ENCODE peak calls at places on chromosomes 16 and 17, in ten cellular contexts. One of them, this sample, is unnamed.

GRCh38 chr16:49023095-49023494 is 258.5 kb downstream of the CBLN1 start:
- DNase-seq in stimulated activated CD4-positive, alpha-beta T cell treated with anti-CD3 and anti-CD28 coated beads, Interleukin-1b, Interleukin-23, amount 100 ng/mL, for 24 hours: no peak
- DNase-seq in GM12891: no peak
- DNase-seq in CD8-positive, alpha-beta T cell: no peak
- DNase-seq in T follicular helper cell: no peak
- DNase-seq in non-pigmented ciliary epithelial cell: no peak
- DNase-seq in NCI-H2107: no peak
- DNase-seq in activated T-helper 1 cell treated with Interleukin-2 at 50 U/mL for 16 hours: no peak
- DNase-seq in body of pancreas: no peak
- DNase-seq in activated CD8-positive, alpha-beta T cell treated with anti-CD3 and anti-CD28 coated beads for 36 hours: no peak
- DNase-seq in this sample: no peak

GRCh38 chr17:40371261-40371929 is 6.9 kb upstream of the GJD3 start:
- DNase-seq in stimulated activated CD4-positive, alpha-beta T cell treated with anti-CD3 and anti-CD28 coated beads, Interleukin-1b, Interleukin-23, amount 100 ng/mL, for 24 hours: no peak
- DNase-seq in GM12891: no peak
- DNase-seq in CD8-positive, alpha-beta T cell: no peak
- DNase-seq in T follicular helper cell: no peak
- DNase-seq in non-pigmented ciliary epithelial cell: no peak
- DNase-seq in NCI-H2107: no peak
- DNase-seq in activated T-helper 1 cell treated with Interleukin-2 at 50 U/mL for 16 hours: no peak
- DNase-seq in body of pancreas: no peak
- DNase-seq in activated CD8-positive, alpha-beta T cell treated with anti-CD3 and anti-CD28 coated beads for 36 hours: peak; percentile 54
- DNase-seq in this sample: no peak

GRCh38 chr17:58969156-58969555 is 137.5 kb downstream of the TRIM37 start:
- DNase-seq in stimulated activated CD4-positive, alpha-beta T cell treated with anti-CD3 and anti-CD28 coated beads, Interleukin-1b, Interleukin-23, amount 100 ng/mL, for 24 hours: no peak
- DNase-seq in GM12891: no peak
- DNase-seq in CD8-positive, alpha-beta T cell: no peak
- DNase-seq in T follicular helper cell: no peak
- DNase-seq in non-pigmented ciliary epithelial cell: no peak
- DNase-seq in NCI-H2107: peak; percentile 53
- DNase-seq in activated T-helper 1 cell treated with Interleukin-2 at 50 U/mL for 16 hours: no peak
- DNase-seq in body of pancreas: no peak
- DNase-seq in activated CD8-positive, alpha-beta T cell treated with anti-CD3 and anti-CD28 coated beads for 36 hours: no peak
- DNase-seq in this sample: no peak

GRCh38 chr16:10419701-10420100 is 33.8 kb downstream of the ATF7IP2 start:
- DNase-seq in stimulated activated CD4-positive, alpha-beta T cell treated with anti-CD3 and anti-CD28 coated beads, Interleukin-1b, Interleukin-23, amount 100 ng/mL, for 24 hours: no peak
- DNase-seq in GM12891: no peak
- DNase-seq in CD8-positive, alpha-beta T cell: no peak
- DNase-seq in T follicular helper cell: no peak
- DNase-seq in non-pigmented ciliary epithelial cell: no peak
- DNase-seq in NCI-H2107: no peak
- DNase-seq in activated T-helper 1 cell treated with Interleukin-2 at 50 U/mL for 16 hours: no peak
- DNase-seq in body of pancreas: no peak
- DNase-seq in activated CD8-positive, alpha-beta T cell treated with anti-CD3 and anti-CD28 coated beads for 36 hours: no peak
- DNase-seq in this sample: no peak

GRCh38 chr17:39738568-39738901 is 797 bp downstream of the GRB7 start:
- DNase-seq in stimulated activated CD4-positive, alpha-beta T cell treated with anti-CD3 and anti-CD28 coated beads, Interleukin-1b, Interleukin-23, amount 100 ng/mL, for 24 hours: no peak
- DNase-seq in GM12891: peak; percentile 70
- DNase-seq in CD8-positive, alpha-beta T cell: peak; percentile 81
- DNase-seq in T follicular helper cell: peak; percentile 46
- DNase-seq in non-pigmented ciliary epithelial cell: no peak
- DNase-seq in NCI-H2107: no peak
- DNase-seq in activated T-helper 1 cell treated with Interleukin-2 at 50 U/mL for 16 hours: no peak
- DNase-seq in body of pancreas: peak; percentile 66
- DNase-seq in activated CD8-positive, alpha-beta T cell treated with anti-CD3 and anti-CD28 coated beads for 36 hours: peak; percentile 80
- DNase-seq in this sample: no peak

GRCh38 chr17:74860229-74860998 is 729 bp upstream of the GRIN2C start:
- DNase-seq in stimulated activated CD4-positive, alpha-beta T cell treated with anti-CD3 and anti-CD28 coated beads, Interleukin-1b, Interleukin-23, amount 100 ng/mL, for 24 hours: no peak
- DNase-seq in GM12891: no peak
- DNase-seq in CD8-positive, alpha-beta T cell: no peak
- DNase-seq in T follicular helper cell: no peak
- DNase-seq in non-pigmented ciliary epithelial cell: no peak
- DNase-seq in NCI-H2107: no peak
- DNase-seq in activated T-helper 1 cell treated with Interleukin-2 at 50 U/mL for 16 hours: no peak
- DNase-seq in body of pancreas: no peak
- DNase-seq in activated CD8-positive, alpha-beta T cell treated with anti-CD3 and anti-CD28 coated beads for 36 hours: peak; percentile 41
- DNase-seq in this sample: no peak

GRCh38 chr16:91484-91883 is 13.5 kb downstream of the MPG start:
- DNase-seq in stimulated activated CD4-positive, alpha-beta T cell treated with anti-CD3 and anti-CD28 coated beads, Interleukin-1b, Interleukin-23, amount 100 ng/mL, for 24 hours: no peak
- DNase-seq in GM12891: no peak
- DNase-seq in CD8-positive, alpha-beta T cell: no peak
- DNase-seq in T follicular helper cell: no peak
- DNase-seq in non-pigmented ciliary epithelial cell: no peak
- DNase-seq in NCI-H2107: peak; percentile 87
- DNase-seq in activated T-helper 1 cell treated with Interleukin-2 at 50 U/mL for 16 hours: no peak
- DNase-seq in body of pancreas: no peak
- DNase-seq in activated CD8-positive, alpha-beta T cell treated with anti-CD3 and anti-CD28 coated beads for 36 hours: no peak
- DNase-seq in this sample: no peak

GRCh38 chr16:79150626-79151025 is 449.9 kb downstream of the MAF start:
- DNase-seq in stimulated activated CD4-positive, alpha-beta T cell treated with anti-CD3 and anti-CD28 coated beads, Interleukin-1b, Interleukin-23, amount 100 ng/mL, for 24 hours: no peak
- DNase-seq in GM12891: no peak
- DNase-seq in CD8-positive, alpha-beta T cell: no peak
- DNase-seq in T follicular helper cell: no peak
- DNase-seq in non-pigmented ciliary epithelial cell: no peak
- DNase-seq in NCI-H2107: no peak
- DNase-seq in activated T-helper 1 cell treated with Interleukin-2 at 50 U/mL for 16 hours: no peak
- DNase-seq in body of pancreas: no peak
- DNase-seq in activated CD8-positive, alpha-beta T cell treated with anti-CD3 and anti-CD28 coated beads for 36 hours: no peak
- DNase-seq in this sample: no peak

GRCh38 chr16:4133897-4134372 is 17.7 kb upstream of the ADCY9 start:
- DNase-seq in stimulated activated CD4-positive, alpha-beta T cell treated with anti-CD3 and anti-CD28 coated beads, Interleukin-1b, Interleukin-23, amount 100 ng/mL, for 24 hours: no peak
- DNase-seq in GM12891: no peak
- DNase-seq in CD8-positive, alpha-beta T cell: no peak
- DNase-seq in T follicular helper cell: no peak
- DNase-seq in non-pigmented ciliary epithelial cell: no peak
- DNase-seq in NCI-H2107: no peak
- DNase-seq in activated T-helper 1 cell treated with Interleukin-2 at 50 U/mL for 16 hours: no peak
- DNase-seq in body of pancreas: no peak
- DNase-seq in activated CD8-positive, alpha-beta T cell treated with anti-CD3 and anti-CD28 coated beads for 36 hours: no peak
- DNase-seq in this sample: no peak

GRCh38 chr17:50127661-50128361 is 2.1 kb downstream of the SAMD14 start:
- DNase-seq in stimulated activated CD4-positive, alpha-beta T cell treated with anti-CD3 and anti-CD28 coated beads, Interleukin-1b, Interleukin-23, amount 100 ng/mL, for 24 hours: no peak
- DNase-seq in GM12891: no peak
- DNase-seq in CD8-positive, alpha-beta T cell: no peak
- DNase-seq in T follicular helper cell: no peak
- DNase-seq in non-pigmented ciliary epithelial cell: no peak
- DNase-seq in NCI-H2107: no peak
- DNase-seq in activated T-helper 1 cell treated with Interleukin-2 at 50 U/mL for 16 hours: no peak
- DNase-seq in body of pancreas: no peak
- DNase-seq in activated CD8-positive, alpha-beta T cell treated with anti-CD3 and anti-CD28 coated beads for 36 hours: no peak
- DNase-seq in this sample: no peak

GRCh38 chr16:8187782-8188372 is 402.4 kb downstream of the TMEM114 start:
- DNase-seq in stimulated activated CD4-positive, alpha-beta T cell treated with anti-CD3 and anti-CD28 coated beads, Interleukin-1b, Interleukin-23, amount 100 ng/mL, for 24 hours: no peak
- DNase-seq in GM12891: no peak
- DNase-seq in CD8-positive, alpha-beta T cell: no peak
- DNase-seq in T follicular helper cell: no peak
- DNase-seq in non-pigmented ciliary epithelial cell: no peak
- DNase-seq in NCI-H2107: no peak
- DNase-seq in activated T-helper 1 cell treated with Interleukin-2 at 50 U/mL for 16 hours: no peak
- DNase-seq in body of pancreas: no peak
- DNase-seq in activated CD8-positive, alpha-beta T cell treated with anti-CD3 and anti-CD28 coated beads for 36 hours: no peak
- DNase-seq in this sample: no peak

GRCh38 chr16:4870138-4870671 is 22.9 kb downstream of the UBN1 start:
- DNase-seq in stimulated activated CD4-positive, alpha-beta T cell treated with anti-CD3 and anti-CD28 coated beads, Interleukin-1b, Interleukin-23, amount 100 ng/mL, for 24 hours: no peak
- DNase-seq in GM12891: no peak
- DNase-seq in CD8-positive, alpha-beta T cell: no peak
- DNase-seq in T follicular helper cell: no peak
- DNase-seq in non-pigmented ciliary epithelial cell: no peak
- DNase-seq in NCI-H2107: no peak
- DNase-seq in activated T-helper 1 cell treated with Interleukin-2 at 50 U/mL for 16 hours: no peak
- DNase-seq in body of pancreas: no peak
- DNase-seq in activated CD8-positive, alpha-beta T cell treated with anti-CD3 and anti-CD28 coated beads for 36 hours: no peak
- DNase-seq in this sample: peak; percentile 67

GRCh38 chr16:48054881-48055601 is 100.8 kb downstream of the ABCC12 start:
- DNase-seq in stimulated activated CD4-positive, alpha-beta T cell treated with anti-CD3 and anti-CD28 coated beads, Interleukin-1b, Interleukin-23, amount 100 ng/mL, for 24 hours: no peak
- DNase-seq in GM12891: peak; percentile 38
- DNase-seq in CD8-positive, alpha-beta T cell: no peak
- DNase-seq in T follicular helper cell: no peak
- DNase-seq in non-pigmented ciliary epithelial cell: peak; percentile 35
- DNase-seq in NCI-H2107: no peak
- DNase-seq in activated T-helper 1 cell treated with Interleukin-2 at 50 U/mL for 16 hours: no peak
- DNase-seq in body of pancreas: peak; percentile 47
- DNase-seq in activated CD8-positive, alpha-beta T cell treated with anti-CD3 and anti-CD28 coated beads for 36 hours: peak; percentile 48
- DNase-seq in this sample: no peak

GRCh38 chr16:69762843-69763556 is 868 bp downstream of the WWP2 start:
- DNase-seq in stimulated activated CD4-positive, alpha-beta T cell treated with anti-CD3 and anti-CD28 coated beads, Interleukin-1b, Interleukin-23, amount 100 ng/mL, for 24 hours: no peak
- DNase-seq in GM12891: no peak
- DNase-seq in CD8-positive, alpha-beta T cell: peak; percentile 31
- DNase-seq in T follicular helper cell: no peak
- DNase-seq in non-pigmented ciliary epithelial cell: no peak
- DNase-seq in NCI-H2107: no peak
- DNase-seq in activated T-helper 1 cell treated with Interleukin-2 at 50 U/mL for 16 hours: no peak
- DNase-seq in body of pancreas: no peak
- DNase-seq in activated CD8-positive, alpha-beta T cell treated with anti-CD3 and anti-CD28 coated beads for 36 hours: peak; percentile 27
- DNase-seq in this sample: peak; percentile 42

GRCh38 chr16:70298988-70299938 is at the start of gene DDX19B:
- DNase-seq in stimulated activated CD4-positive, alpha-beta T cell treated with anti-CD3 and anti-CD28 coated beads, Interleukin-1b, Interleukin-23, amount 100 ng/mL, for 24 hours: peak; percentile 43
- DNase-seq in GM12891: peak; percentile 59
- DNase-seq in CD8-positive, alpha-beta T cell: peak; percentile 58
- DNase-seq in T follicular helper cell: peak; percentile 39
- DNase-seq in non-pigmented ciliary epithelial cell: no peak
- DNase-seq in NCI-H2107: peak; percentile 43
- DNase-seq in activated T-helper 1 cell treated with Interleukin-2 at 50 U/mL for 16 hours: peak; percentile 34
- DNase-seq in body of pancreas: peak; percentile 79
- DNase-seq in activated CD8-positive, alpha-beta T cell treated with anti-CD3 and anti-CD28 coated beads for 36 hours: peak; percentile 83
- DNase-seq in this sample: no peak

GRCh38 chr16:4369006-4369766 is 2.5 kb upstream of the VASN start:
- DNase-seq in stimulated activated CD4-positive, alpha-beta T cell treated with anti-CD3 and anti-CD28 coated beads, Interleukin-1b, Interleukin-23, amount 100 ng/mL, for 24 hours: no peak
- DNase-seq in GM12891: no peak
- DNase-seq in CD8-positive, alpha-beta T cell: no peak
- DNase-seq in T follicular helper cell: no peak
- DNase-seq in non-pigmented ciliary epithelial cell: no peak
- DNase-seq in NCI-H2107: no peak
- DNase-seq in activated T-helper 1 cell treated with Interleukin-2 at 50 U/mL for 16 hours: no peak
- DNase-seq in body of pancreas: no peak
- DNase-seq in activated CD8-positive, alpha-beta T cell treated with anti-CD3 and anti-CD28 coated beads for 36 hours: no peak
- DNase-seq in this sample: peak; percentile 82

GRCh38 chr16:27108051-27108770 is 41.5 kb downstream of the C16orf82 start:
- DNase-seq in stimulated activated CD4-positive, alpha-beta T cell treated with anti-CD3 and anti-CD28 coated beads, Interleukin-1b, Interleukin-23, amount 100 ng/mL, for 24 hours: no peak
- DNase-seq in GM12891: no peak
- DNase-seq in CD8-positive, alpha-beta T cell: no peak
- DNase-seq in T follicular helper cell: no peak
- DNase-seq in non-pigmented ciliary epithelial cell: no peak
- DNase-seq in NCI-H2107: no peak
- DNase-seq in activated T-helper 1 cell treated with Interleukin-2 at 50 U/mL for 16 hours: no peak
- DNase-seq in body of pancreas: no peak
- DNase-seq in activated CD8-positive, alpha-beta T cell treated with anti-CD3 and anti-CD28 coated beads for 36 hours: no peak
- DNase-seq in this sample: no peak

GRCh38 chr17:79970576-79971068 is 65.0 kb downstream of the TBC1D16 start:
- DNase-seq in stimulated activated CD4-positive, alpha-beta T cell treated with anti-CD3 and anti-CD28 coated beads, Interleukin-1b, Interleukin-23, amount 100 ng/mL, for 24 hours: no peak
- DNase-seq in GM12891: peak; percentile 41
- DNase-seq in CD8-positive, alpha-beta T cell: peak; percentile 41
- DNase-seq in T follicular helper cell: peak; percentile 13
- DNase-seq in non-pigmented ciliary epithelial cell: no peak
- DNase-seq in NCI-H2107: no peak
- DNase-seq in activated T-helper 1 cell treated with Interleukin-2 at 50 U/mL for 16 hours: no peak
- DNase-seq in body of pancreas: peak; percentile 38
- DNase-seq in activated CD8-positive, alpha-beta T cell treated with anti-CD3 and anti-CD28 coated beads for 36 hours: peak; percentile 55
- DNase-seq in this sample: no peak

GRCh38 chr16:55655381-55655708 is 443 bp upstream of the SLC6A2 start:
- DNase-seq in stimulated activated CD4-positive, alpha-beta T cell treated with anti-CD3 and anti-CD28 coated beads, Interleukin-1b, Interleukin-23, amount 100 ng/mL, for 24 hours: no peak
- DNase-seq in GM12891: no peak
- DNase-seq in CD8-positive, alpha-beta T cell: no peak
- DNase-seq in T follicular helper cell: no peak
- DNase-seq in non-pigmented ciliary epithelial cell: no peak
- DNase-seq in NCI-H2107: no peak
- DNase-seq in activated T-helper 1 cell treated with Interleukin-2 at 50 U/mL for 16 hours: no peak
- DNase-seq in body of pancreas: no peak
- DNase-seq in activated CD8-positive, alpha-beta T cell treated with anti-CD3 and anti-CD28 coated beads for 36 hours: no peak
- DNase-seq in this sample: no peak

GRCh38 chr16:56245197-56245596 is 53.9 kb downstream of the GNAO1 start:
- DNase-seq in stimulated activated CD4-positive, alpha-beta T cell treated with anti-CD3 and anti-CD28 coated beads, Interleukin-1b, Interleukin-23, amount 100 ng/mL, for 24 hours: no peak
- DNase-seq in GM12891: no peak
- DNase-seq in CD8-positive, alpha-beta T cell: no peak
- DNase-seq in T follicular helper cell: no peak
- DNase-seq in non-pigmented ciliary epithelial cell: no peak
- DNase-seq in NCI-H2107: no peak
- DNase-seq in activated T-helper 1 cell treated with Interleukin-2 at 50 U/mL for 16 hours: no peak
- DNase-seq in body of pancreas: no peak
- DNase-seq in activated CD8-positive, alpha-beta T cell treated with anti-CD3 and anti-CD28 coated beads for 36 hours: no peak
- DNase-seq in this sample: no peak

GRCh38 chr17:73316919-73317505 is 5.2 kb upstream of the CDC42EP4 start:
- DNase-seq in stimulated activated CD4-positive, alpha-beta T cell treated with anti-CD3 and anti-CD28 coated beads, Interleukin-1b, Interleukin-23, amount 100 ng/mL, for 24 hours: no peak
- DNase-seq in GM12891: no peak
- DNase-seq in CD8-positive, alpha-beta T cell: no peak
- DNase-seq in T follicular helper cell: no peak
- DNase-seq in non-pigmented ciliary epithelial cell: no peak
- DNase-seq in NCI-H2107: no peak
- DNase-seq in activated T-helper 1 cell treated with Interleukin-2 at 50 U/mL for 16 hours: no peak
- DNase-seq in body of pancreas: no peak
- DNase-seq in activated CD8-positive, alpha-beta T cell treated with anti-CD3 and anti-CD28 coated beads for 36 hours: no peak
- DNase-seq in this sample: no peak

GRCh38 chr16:67987460-67988160 is 7.3 kb upstream of the DPEP3 start:
- DNase-seq in stimulated activated CD4-positive, alpha-beta T cell treated with anti-CD3 and anti-CD28 coated beads, Interleukin-1b, Interleukin-23, amount 100 ng/mL, for 24 hours: no peak
- DNase-seq in GM12891: no peak
- DNase-seq in CD8-positive, alpha-beta T cell: no peak
- DNase-seq in T follicular helper cell: no peak
- DNase-seq in non-pigmented ciliary epithelial cell: no peak
- DNase-seq in NCI-H2107: no peak
- DNase-seq in activated T-helper 1 cell treated with Interleukin-2 at 50 U/mL for 16 hours: no peak
- DNase-seq in body of pancreas: no peak
- DNase-seq in activated CD8-positive, alpha-beta T cell treated with anti-CD3 and anti-CD28 coated beads for 36 hours: no peak
- DNase-seq in this sample: no peak

GRCh38 chr16:14475370-14476139 is 154.5 kb downstream of the PARN start:
- DNase-seq in stimulated activated CD4-positive, alpha-beta T cell treated with anti-CD3 and anti-CD28 coated beads, Interleukin-1b, Interleukin-23, amount 100 ng/mL, for 24 hours: no peak
- DNase-seq in GM12891: no peak
- DNase-seq in CD8-positive, alpha-beta T cell: no peak
- DNase-seq in T follicular helper cell: no peak
- DNase-seq in non-pigmented ciliary epithelial cell: no peak
- DNase-seq in NCI-H2107: no peak
- DNase-seq in activated T-helper 1 cell treated with Interleukin-2 at 50 U/mL for 16 hours: no peak
- DNase-seq in body of pancreas: peak; percentile 45
- DNase-seq in activated CD8-positive, alpha-beta T cell treated with anti-CD3 and anti-CD28 coated beads for 36 hours: no peak
- DNase-seq in this sample: peak; percentile 67

GRCh38 chr16:82773018-82773417 is 146.2 kb downstream of the CDH13 start:
- DNase-seq in stimulated activated CD4-positive, alpha-beta T cell treated with anti-CD3 and anti-CD28 coated beads, Interleukin-1b, Interleukin-23, amount 100 ng/mL, for 24 hours: no peak
- DNase-seq in GM12891: no peak
- DNase-seq in CD8-positive, alpha-beta T cell: no peak
- DNase-seq in T follicular helper cell: no peak
- DNase-seq in non-pigmented ciliary epithelial cell: no peak
- DNase-seq in NCI-H2107: no peak
- DNase-seq in activated T-helper 1 cell treated with Interleukin-2 at 50 U/mL for 16 hours: no peak
- DNase-seq in body of pancreas: no peak
- DNase-seq in activated CD8-positive, alpha-beta T cell treated with anti-CD3 and anti-CD28 coated beads for 36 hours: no peak
- DNase-seq in this sample: no peak

GRCh38 chr16:70271696-70272095 is 17.6 kb downstream of the AARS1 start:
- DNase-seq in stimulated activated CD4-positive, alpha-beta T cell treated with anti-CD3 and anti-CD28 coated beads, Interleukin-1b, Interleukin-23, amount 100 ng/mL, for 24 hours: no peak
- DNase-seq in GM12891: no peak
- DNase-seq in CD8-positive, alpha-beta T cell: no peak
- DNase-seq in T follicular helper cell: no peak
- DNase-seq in non-pigmented ciliary epithelial cell: no peak
- DNase-seq in NCI-H2107: no peak
- DNase-seq in activated T-helper 1 cell treated with Interleukin-2 at 50 U/mL for 16 hours: no peak
- DNase-seq in body of pancreas: no peak
- DNase-seq in activated CD8-positive, alpha-beta T cell treated with anti-CD3 and anti-CD28 coated beads for 36 hours: no peak
- DNase-seq in this sample: no peak

GRCh38 chr17:3004150-3004801 is 59.1 kb downstream of the OR1D5 start:
- DNase-seq in stimulated activated CD4-positive, alpha-beta T cell treated with anti-CD3 and anti-CD28 coated beads, Interleukin-1b, Interleukin-23, amount 100 ng/mL, for 24 hours: peak; percentile 48
- DNase-seq in GM12891: peak; percentile 59
- DNase-seq in CD8-positive, alpha-beta T cell: peak; percentile 75
- DNase-seq in T follicular helper cell: peak; percentile 49
- DNase-seq in non-pigmented ciliary epithelial cell: peak; percentile 51
- DNase-seq in NCI-H2107: peak; percentile 77
- DNase-seq in activated T-helper 1 cell treated with Interleukin-2 at 50 U/mL for 16 hours: peak; percentile 32
- DNase-seq in body of pancreas: peak; percentile 100
- DNase-seq in activated CD8-positive, alpha-beta T cell treated with anti-CD3 and anti-CD28 coated beads for 36 hours: peak; percentile 61
- DNase-seq in this sample: peak; percentile 96

GRCh38 chr17:1005361-1005946 is 8.5 kb downstream of the TIMM22 start:
- DNase-seq in stimulated activated CD4-positive, alpha-beta T cell treated with anti-CD3 and anti-CD28 coated beads, Interleukin-1b, Interleukin-23, amount 100 ng/mL, for 24 hours: no peak
- DNase-seq in GM12891: no peak
- DNase-seq in CD8-positive, alpha-beta T cell: no peak
- DNase-seq in T follicular helper cell: no peak
- DNase-seq in non-pigmented ciliary epithelial cell: no peak
- DNase-seq in NCI-H2107: peak; percentile 25
- DNase-seq in activated T-helper 1 cell treated with Interleukin-2 at 50 U/mL for 16 hours: no peak
- DNase-seq in body of pancreas: peak; percentile 80
- DNase-seq in activated CD8-positive, alpha-beta T cell treated with anti-CD3 and anti-CD28 coated beads for 36 hours: no peak
- DNase-seq in this sample: peak; percentile 71

GRCh38 chr17:64741038-64741641 is 79.0 kb upstream of the SMURF2 start:
- DNase-seq in stimulated activated CD4-positive, alpha-beta T cell treated with anti-CD3 and anti-CD28 coated beads, Interleukin-1b, Interleukin-23, amount 100 ng/mL, for 24 hours: no peak
- DNase-seq in GM12891: no peak
- DNase-seq in CD8-positive, alpha-beta T cell: no peak
- DNase-seq in T follicular helper cell: no peak
- DNase-seq in non-pigmented ciliary epithelial cell: no peak
- DNase-seq in NCI-H2107: no peak
- DNase-seq in activated T-helper 1 cell treated with Interleukin-2 at 50 U/mL for 16 hours: no peak
- DNase-seq in body of pancreas: peak; percentile 20
- DNase-seq in activated CD8-positive, alpha-beta T cell treated with anti-CD3 and anti-CD28 coated beads for 36 hours: no peak
- DNase-seq in this sample: no peak

This sample was measured in LNCaP clone FGC.